ENCODE peak calls at places on chromosomes 16 and 17, in nine cellular contexts. One of them, this sample, is unnamed.

GRCh38 chr16:72897707-72898106 is 150.2 kb downstream of the ZFHX3 start:
- DNase-seq in lung: no peak
- DNase-seq in mesenchymal stem cell: no peak
- DNase-seq in left ventricle myocardium inferior: no peak
- DNase-seq in MM.1S: no peak
- DNase-seq in effector memory CD4-positive, alpha-beta T cell: no peak
- DNase-seq in heart right ventricle: no peak
- DNase-seq in transverse colon: no peak
- DNase-seq in CD4-positive, alpha-beta memory T cell: no peak
- DNase-seq in this sample: no peak

GRCh38 chr17:56994009-56994792 is 16.3 kb downstream of the SCPEP1 start:
- DNase-seq in heart right ventricle: no peak
- DNase-seq in mesenchymal stem cell: no peak
- DNase-seq in left ventricle myocardium inferior: no peak
- DNase-seq in CD4-positive, alpha-beta memory T cell: no peak
- DNase-seq in MM.1S: no peak
- DNase-seq in transverse colon: no peak
- DNase-seq in effector memory CD4-positive, alpha-beta T cell: no peak
- DNase-seq in lung: peak; percentile 41
- DNase-seq in this sample: no peak

GRCh38 chr16:27642753-27643152 is 92.8 kb downstream of the KATNIP start:
- DNase-seq in left ventricle myocardium inferior: no peak
- DNase-seq in CD4-positive, alpha-beta memory T cell: no peak
- DNase-seq in transverse colon: no peak
- DNase-seq in lung: no peak
- DNase-seq in mesenchymal stem cell: peak; percentile 15
- DNase-seq in MM.1S: no peak
- DNase-seq in effector memory CD4-positive, alpha-beta T cell: no peak
- DNase-seq in heart right ventricle: no peak
- DNase-seq in this sample: no peak

GRCh38 chr16:66961065-66961744 is at the start of gene CES3:
- DNase-seq in CD4-positive, alpha-beta memory T cell: peak; percentile 36
- DNase-seq in left ventricle myocardium inferior: peak; percentile 40
- DNase-seq in MM.1S: peak; percentile 77
- DNase-seq in lung: peak; percentile 64
- DNase-seq in mesenchymal stem cell: peak; percentile 74
- DNase-seq in transverse colon: peak; percentile 89
- DNase-seq in effector memory CD4-positive, alpha-beta T cell: peak; percentile 28
- DNase-seq in heart right ventricle: no peak
- DNase-seq in this sample: peak; percentile 34

GRCh38 chr17:63440127-63440769 is 5.9 kb downstream of the CYB561 start:
- DNase-seq in effector memory CD4-positive, alpha-beta T cell: peak; percentile 21
- DNase-seq in left ventricle myocardium inferior: no peak
- DNase-seq in transverse colon: peak; percentile 23
- DNase-seq in mesenchymal stem cell: no peak
- DNase-seq in lung: no peak
- DNase-seq in CD4-positive, alpha-beta memory T cell: peak; percentile 43
- DNase-seq in MM.1S: no peak
- DNase-seq in heart right ventricle: no peak
- DNase-seq in this sample: no peak

GRCh38 chr16:17994027-17994426 is 342.5 kb downstream of the NPIPA8 start:
- DNase-seq in heart right ventricle: no peak
- DNase-seq in effector memory CD4-positive, alpha-beta T cell: no peak
- DNase-seq in lung: no peak
- DNase-seq in left ventricle myocardium inferior: no peak
- DNase-seq in MM.1S: no peak
- DNase-seq in transverse colon: no peak
- DNase-seq in CD4-positive, alpha-beta memory T cell: no peak
- DNase-seq in mesenchymal stem cell: no peak
- DNase-seq in this sample: no peak

GRCh38 chr17:82862191-82862590 is 22.4 kb upstream of the ZNF750 start:
- DNase-seq in CD4-positive, alpha-beta memory T cell: no peak
- DNase-seq in mesenchymal stem cell: no peak
- DNase-seq in lung: no peak
- DNase-seq in effector memory CD4-positive, alpha-beta T cell: no peak
- DNase-seq in left ventricle myocardium inferior: no peak
- DNase-seq in heart right ventricle: no peak
- DNase-seq in transverse colon: no peak
- DNase-seq in MM.1S: no peak
- DNase-seq in this sample: no peak

GRCh38 chr16:85639529-85640253 is 26.6 kb downstream of the GSE1 start:
- DNase-seq in MM.1S: no peak
- DNase-seq in CD4-positive, alpha-beta memory T cell: no peak
- DNase-seq in lung: no peak
- DNase-seq in left ventricle myocardium inferior: peak; percentile 79
- DNase-seq in mesenchymal stem cell: no peak
- DNase-seq in effector memory CD4-positive, alpha-beta T cell: no peak
- DNase-seq in transverse colon: no peak
- DNase-seq in heart right ventricle: peak; percentile 73
- DNase-seq in this sample: no peak

GRCh38 chr17:35390663-35391062 is 17.2 kb upstream of the SLFN11 start:
- DNase-seq in CD4-positive, alpha-beta memory T cell: no peak
- DNase-seq in transverse colon: no peak
- DNase-seq in heart right ventricle: no peak
- DNase-seq in mesenchymal stem cell: no peak
- DNase-seq in left ventricle myocardium inferior: no peak
- DNase-seq in lung: no peak
- DNase-seq in effector memory CD4-positive, alpha-beta T cell: no peak
- DNase-seq in MM.1S: no peak
- DNase-seq in this sample: no peak

GRCh38 chr17:71423871-71424546 is 696.8 kb upstream of the SOX9 start:
- DNase-seq in MM.1S: peak; percentile 21
- DNase-seq in effector memory CD4-positive, alpha-beta T cell: no peak
- DNase-seq in left ventricle myocardium inferior: no peak
- DNase-seq in CD4-positive, alpha-beta memory T cell: no peak
- DNase-seq in mesenchymal stem cell: peak; percentile 49
- DNase-seq in heart right ventricle: no peak
- DNase-seq in lung: no peak
- DNase-seq in transverse colon: no peak
- DNase-seq in this sample: no peak

GRCh38 chr17:83032781-83033180 is 46.6 kb upstream of the METRNL start:
- DNase-seq in effector memory CD4-positive, alpha-beta T cell: no peak
- DNase-seq in MM.1S: no peak
- DNase-seq in transverse colon: no peak
- DNase-seq in CD4-positive, alpha-beta memory T cell: no peak
- DNase-seq in lung: no peak
- DNase-seq in heart right ventricle: no peak
- DNase-seq in mesenchymal stem cell: no peak
- DNase-seq in left ventricle myocardium inferior: no peak
- DNase-seq in this sample: no peak

GRCh38 chr17:37826497-37827115 is 81.7 kb upstream of the HNF1B start:
- DNase-seq in left ventricle myocardium inferior: peak; percentile 36
- DNase-seq in heart right ventricle: no peak
- DNase-seq in CD4-positive, alpha-beta memory T cell: no peak
- DNase-seq in MM.1S: no peak
- DNase-seq in transverse colon: no peak
- DNase-seq in effector memory CD4-positive, alpha-beta T cell: no peak
- DNase-seq in mesenchymal stem cell: no peak
- DNase-seq in lung: no peak
- DNase-seq in this sample: no peak

GRCh38 chr17:78304549-78305037 is 55.3 kb downstream of the SOCS3 start:
- DNase-seq in MM.1S: no peak
- DNase-seq in effector memory CD4-positive, alpha-beta T cell: no peak
- DNase-seq in mesenchymal stem cell: peak; percentile 8
- DNase-seq in heart right ventricle: peak; percentile 66
- DNase-seq in lung: no peak
- DNase-seq in left ventricle myocardium inferior: peak; percentile 73
- DNase-seq in transverse colon: no peak
- DNase-seq in CD4-positive, alpha-beta memory T cell: no peak
- DNase-seq in this sample: no peak

DNA sequence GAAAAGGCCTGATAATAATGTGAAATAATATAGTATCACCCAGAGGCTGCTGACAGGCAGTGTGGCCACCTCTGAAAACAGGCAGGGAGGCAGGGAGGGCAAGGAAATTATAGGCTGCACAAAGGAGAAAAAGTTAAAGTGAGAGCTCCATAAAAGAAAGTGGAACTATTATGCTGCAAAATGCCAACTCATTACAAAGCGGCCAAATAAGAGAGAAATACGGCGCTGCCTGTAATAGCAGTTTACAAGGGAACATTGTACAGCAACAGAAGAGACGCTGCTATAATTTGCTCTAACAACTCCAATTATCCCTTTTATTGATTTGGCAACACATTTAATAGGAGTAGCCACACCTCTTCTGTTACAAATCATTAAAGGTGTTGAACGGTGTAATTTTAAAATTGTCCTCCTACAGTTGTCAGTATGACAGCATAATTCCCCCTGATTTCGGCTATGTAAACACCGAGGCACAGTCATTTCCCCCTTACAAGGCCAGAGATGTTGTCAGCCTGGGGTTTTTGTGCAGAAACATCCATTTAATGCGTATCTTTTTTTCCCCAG is 120.3 kb downstream of the MRM1 start:
- DNase-seq in MM.1S: no peak
- DNase-seq in mesenchymal stem cell: peak; percentile 5
- DNase-seq in heart right ventricle: no peak
- DNase-seq in lung: no peak
- DNase-seq in CD4-positive, alpha-beta memory T cell: no peak
- DNase-seq in transverse colon: no peak
- DNase-seq in effector memory CD4-positive, alpha-beta T cell: no peak
- DNase-seq in left ventricle myocardium inferior: no peak
- DNase-seq in this sample: no peak
- H3K27ac ChIP-seq in MM.1S: no peak overlapping the region
- H3K27ac ChIP-seq in mesenchymal stem cell: no peak overlapping the region
- H3K27ac ChIP-seq in heart right ventricle: no peak overlapping the region
- H3K27ac ChIP-seq in lung: no peak overlapping the region
- H3K27ac ChIP-seq in CD4-positive, alpha-beta memory T cell: peak overlapping the region; percentile 68
- H3K27ac ChIP-seq in transverse colon: peak overlapping the region; percentile 56
- H3K27ac ChIP-seq in effector memory CD4-positive, alpha-beta T cell: peak overlapping the region; percentile 78
- H3K27ac ChIP-seq in left ventricle myocardium inferior: no peak overlapping the region
- H3K27ac ChIP-seq in this sample: no peak overlapping the region

GRCh38 chr17:15946611-15947120 is 1.7 kb downstream of the ADORA2B start:
- DNase-seq in transverse colon: peak; percentile 47
- DNase-seq in CD4-positive, alpha-beta memory T cell: no peak
- DNase-seq in heart right ventricle: no peak
- DNase-seq in mesenchymal stem cell: peak; percentile 57
- DNase-seq in MM.1S: no peak
- DNase-seq in lung: no peak
- DNase-seq in left ventricle myocardium inferior: no peak
- DNase-seq in effector memory CD4-positive, alpha-beta T cell: no peak
- DNase-seq in this sample: no peak
- H3K4me3 ChIP-seq in transverse colon: peak overlapping the region; percentile 35
- H3K4me3 ChIP-seq in CD4-positive, alpha-beta memory T cell: no peak overlapping the region
- H3K4me3 ChIP-seq in heart right ventricle: peak overlapping the region; percentile 47
- H3K4me3 ChIP-seq in mesenchymal stem cell: no peak overlapping the region
- H3K4me3 ChIP-seq in MM.1S: no peak overlapping the region
- H3K4me3 ChIP-seq in lung: no peak overlapping the region
- H3K4me3 ChIP-seq in left ventricle myocardium inferior: peak overlapping the region; percentile 75
- H3K4me3 ChIP-seq in effector memory CD4-positive, alpha-beta T cell: no peak overlapping the region
- H3K4me3 ChIP-seq in this sample: peak overlapping the region; percentile 60

DNA sequence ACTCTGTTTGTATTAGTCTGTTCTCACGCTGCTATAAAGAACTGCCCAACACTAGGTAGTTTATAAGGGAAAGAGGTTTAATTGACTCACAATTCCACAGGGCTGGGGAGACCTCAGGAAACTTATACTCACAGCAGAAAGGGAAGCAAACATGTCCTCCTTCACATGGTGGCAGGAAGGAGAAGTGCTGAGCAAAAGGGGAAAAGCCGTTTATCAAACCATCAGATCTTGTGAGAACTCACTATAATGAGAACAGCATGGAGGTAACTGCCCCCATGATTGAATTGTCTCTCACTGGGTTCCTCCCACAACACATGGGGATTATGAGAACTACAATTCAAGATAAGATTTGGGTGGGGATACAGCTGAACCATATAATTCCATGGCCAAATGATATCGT is 30.9 kb downstream of the ABCC1 start:
- DNase-seq in heart right ventricle: no peak
- DNase-seq in mesenchymal stem cell: no peak
- DNase-seq in effector memory CD4-positive, alpha-beta T cell: no peak
- DNase-seq in MM.1S: no peak
- DNase-seq in CD4-positive, alpha-beta memory T cell: no peak
- DNase-seq in lung: no peak
- DNase-seq in transverse colon: no peak
- DNase-seq in left ventricle myocardium inferior: no peak
- DNase-seq in this sample: no peak
- H3K9me3 ChIP-seq in heart right ventricle: no peaks in the 10 kb centered on the region
- H3K9me3 ChIP-seq in mesenchymal stem cell: peaks cover 8% of the 10 kb centered on the region
- H3K9me3 ChIP-seq in effector memory CD4-positive, alpha-beta T cell: no peaks in the 10 kb centered on the region
- H3K9me3 ChIP-seq in MM.1S: no peaks in the 10 kb centered on the region
- H3K9me3 ChIP-seq in CD4-positive, alpha-beta memory T cell: peaks cover 10% of the 10 kb centered on the region
- H3K9me3 ChIP-seq in lung: no peaks in the 10 kb centered on the region
- H3K9me3 ChIP-seq in transverse colon: peaks cover 6% of the 10 kb centered on the region
- H3K9me3 ChIP-seq in left ventricle myocardium inferior: peaks cover 27% of the 10 kb centered on the region
- H3K9me3 ChIP-seq in this sample: peaks cover 31% of the 10 kb centered on the region

GRCh38 chr16:71762186-71762585 is 37.7 kb upstream of the PHLPP2 start:
- DNase-seq in lung: no peak
- DNase-seq in left ventricle myocardium inferior: no peak
- DNase-seq in CD4-positive, alpha-beta memory T cell: no peak
- DNase-seq in effector memory CD4-positive, alpha-beta T cell: no peak
- DNase-seq in mesenchymal stem cell: peak; percentile 62
- DNase-seq in transverse colon: no peak
- DNase-seq in heart right ventricle: no peak
- DNase-seq in MM.1S: no peak
- DNase-seq in this sample: no peak
- H3K27ac ChIP-seq in lung: no peak overlapping the region
- H3K27ac ChIP-seq in left ventricle myocardium inferior: no peak overlapping the region
- H3K27ac ChIP-seq in CD4-positive, alpha-beta memory T cell: no peak overlapping the region
- H3K27ac ChIP-seq in effector memory CD4-positive, alpha-beta T cell: no peak overlapping the region
- H3K27ac ChIP-seq in mesenchymal stem cell: no peak overlapping the region
- H3K27ac ChIP-seq in transverse colon: no peak overlapping the region
- H3K27ac ChIP-seq in heart right ventricle: no peak overlapping the region
- H3K27ac ChIP-seq in MM.1S: no peak overlapping the region
- H3K27ac ChIP-seq in this sample: no peak overlapping the region

DNA sequence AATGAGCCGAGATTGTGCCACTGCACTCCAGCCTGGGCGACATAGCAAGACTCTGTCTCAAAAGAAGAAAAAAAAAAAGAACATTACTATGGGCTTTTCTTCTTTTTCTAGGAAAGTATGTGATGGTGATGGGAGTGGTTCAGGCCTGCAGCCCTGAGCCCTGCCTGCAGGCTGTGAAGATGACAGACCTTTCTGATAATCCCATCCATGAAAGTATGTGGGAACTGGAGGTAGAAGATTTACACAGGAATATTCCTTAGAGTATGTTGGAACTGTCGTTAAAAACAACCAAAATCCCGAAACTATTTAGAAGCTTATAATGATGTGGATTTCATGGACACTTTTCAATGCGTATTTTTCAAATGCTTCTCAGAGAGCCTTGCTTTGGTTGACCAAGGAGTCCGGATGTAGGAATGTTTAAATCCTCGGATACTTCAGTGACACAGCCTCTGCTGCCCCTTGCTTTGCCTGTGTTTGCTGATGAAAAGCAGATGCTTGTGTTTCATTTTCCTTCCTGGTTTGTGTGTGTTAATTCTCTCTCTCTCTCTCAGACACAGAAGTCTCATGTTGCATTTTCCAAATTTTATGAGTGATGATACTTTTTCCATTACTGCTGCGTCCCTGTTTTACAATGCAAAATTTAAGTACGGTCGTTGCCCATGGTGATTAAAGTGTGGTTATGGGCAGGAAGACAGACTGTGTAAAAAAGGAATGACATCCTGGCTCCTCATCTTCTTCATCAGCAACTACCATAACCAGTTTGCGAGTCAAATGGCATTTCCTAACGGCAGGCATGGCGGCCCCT is 5.5 kb downstream of the RMI2 start:
- DNase-seq in mesenchymal stem cell: peak; percentile 73
- DNase-seq in lung: no peak
- DNase-seq in CD4-positive, alpha-beta memory T cell: no peak
- DNase-seq in heart right ventricle: no peak
- DNase-seq in effector memory CD4-positive, alpha-beta T cell: no peak
- DNase-seq in transverse colon: no peak
- DNase-seq in left ventricle myocardium inferior: no peak
- DNase-seq in MM.1S: no peak
- DNase-seq in this sample: no peak
- H3K4me3 ChIP-seq in mesenchymal stem cell: no peak overlapping the region
- H3K4me3 ChIP-seq in lung: no peak overlapping the region
- H3K4me3 ChIP-seq in CD4-positive, alpha-beta memory T cell: no peak overlapping the region
- H3K4me3 ChIP-seq in heart right ventricle: no peak overlapping the region
- H3K4me3 ChIP-seq in effector memory CD4-positive, alpha-beta T cell: no peak overlapping the region
- H3K4me3 ChIP-seq in transverse colon: no peak overlapping the region
- H3K4me3 ChIP-seq in left ventricle myocardium inferior: no peak overlapping the region
- H3K4me3 ChIP-seq in MM.1S: no peak overlapping the region
- H3K4me3 ChIP-seq in this sample: no peak overlapping the region